ENCODE peak calls at places on chromosomes 11 and 22, in four cellular contexts. C is PC-3, L is HT1080, O is HFFc6. Q is an unnamed sample.
A peak's percentile ranks its signal among the peaks of the same experiment; 100 is the strongest.

GRCh38 chr11:120298461-120298860 is 26.6 kb upstream of the TLCD5 start:
- DNase-seq in O (no peak), C (no peak), L (no peak), Q (no peak)

GRCh38 chr11:14203392-14203791 is 155.6 kb downstream of the RRAS2 start:
- DNase-seq in L (no peak), C (no peak), O (no peak), Q (no peak)

GRCh38 chr11:117822031-117822521 is 2.5 kb downstream of the FXYD2 start:
- DNase-seq in L (no peak), C (peak; percentile 36), O (no peak), Q (peak; percentile 75)

GRCh38 chr11:6563121-6563619 is 40.2 kb downstream of the RRP8 start:
- DNase-seq in L (no peak), C (peak; percentile 9), O (no peak), Q (no peak)

GRCh38 chr22:43017525-43018290 is 2.8 kb upstream of the PACSIN2 start:
- DNase-seq in C (no peak), L (peak; percentile 32), O (no peak), Q (no peak)

GRCh38 chr11:35477871-35478270 is 47.5 kb downstream of the PAMR1 start:
- DNase-seq in C (no peak), O (no peak), L (no peak), Q (no peak)

GRCh38 chr11:36300651-36301050 is 4.6 kb downstream of the PRR5L start:
- DNase-seq in C (peak; percentile 59), O (no peak), L (no peak), Q (no peak)

GRCh38 chr11:109422755-109423113 is 744 bp downstream of the C11orf87 start:
- DNase-seq in C (no peak), L (no peak), O (no peak), Q (no peak)

GRCh38 chr11:17015639-17016125 is 1.5 kb upstream of the PLEKHA7 start:
- DNase-seq in C (no peak), L (no peak), O (no peak), Q (no peak)

GRCh38 chr11:5476184-5476819 is 12.2 kb upstream of the OR52D1 start:
- DNase-seq in L (no peak), C (peak; percentile 63), O (peak; percentile 30), Q (peak; percentile 58)

GRCh38 chr11:126140932-126141291 is 70.5 kb downstream of the RPUSD4 start:
- DNase-seq in O (peak; percentile 26), L (no peak), C (peak; percentile 58), Q (no peak)

GRCh38 chr11:13316528-13316961 is 39.0 kb downstream of the BMAL1 start:
- DNase-seq in C (peak; percentile 62), L (peak; percentile 73), O (peak; percentile 60), Q (no peak)

GRCh38 chr22:44702479-44703219 is 645 bp downstream of the PRR5 start:
- DNase-seq in L (no peak), C (peak; percentile 15), O (no peak), Q (no peak)

GRCh38 chr11:72812968-72813739 is 1.1 kb upstream of the ATG16L2 start:
- DNase-seq in O (peak; percentile 81), L (peak; percentile 81), C (peak; percentile 85), Q (peak; percentile 82)

GRCh38 chr11:75667268-75667830 is 1.5 kb downstream of the MAP6 start:
- DNase-seq in O (no peak), L (no peak), C (peak; percentile 41), Q (peak; percentile 26)

GRCh38 chr22:26079009-26079408 is 90.3 kb upstream of the SEZ6L start:
- DNase-seq in C (no peak), L (no peak), O (no peak), Q (no peak)

GRCh38 chr22:44972363-44973083 is 37.3 kb downstream of the PHF21B start:
- DNase-seq in O (no peak), C (no peak), L (peak; percentile 13), Q (peak; percentile 23)

GRCh38 chr22:39248254-39248653 is 3.5 kb upstream of the PDGFB start:
- DNase-seq in C (no peak), L (no peak), O (no peak), Q (no peak)

GRCh38 chr22:44625981-44626687 is 75.9 kb upstream of the PRR5 start:
- DNase-seq in O (peak; percentile 39), C (peak; percentile 70), L (peak; percentile 37), Q (peak; percentile 88)

GRCh38 chr11:123300874-123301695 is 106.0 kb upstream of the CLMP start:
- DNase-seq in O (peak; percentile 53), L (peak; percentile 25), C (peak; percentile 31), Q (no peak)

GRCh38 chr11:69746140-69746539 is 29.0 kb downstream of the FGF4 start:
- DNase-seq in L (no peak), C (no peak), O (no peak), Q (no peak)

GRCh38 chr11:121535122-121535796 is 82.5 kb upstream of the SORL1-AS1 start:
- DNase-seq in O (no peak), C (peak; percentile 55), L (peak; percentile 55), Q (no peak)

GRCh38 chr11:19905280-19905853 is 192.7 kb downstream of the NAV2 start:
- DNase-seq in L (peak; percentile 36), O (peak; percentile 65), C (peak; percentile 48), Q (no peak)

GRCh38 chr11:11567862-11568650 is 53.7 kb downstream of the GALNT18 start:
- DNase-seq in L (peak; percentile 59), C (peak; percentile 59), O (peak; percentile 9), Q (no peak)

GRCh38 chr11:76935030-76935429 is 74.3 kb downstream of the ACER3 start:
- DNase-seq in C (no peak), L (no peak), O (no peak), Q (no peak)

GRCh38 chr22:21736084-21736642 is 569 bp upstream of the YPEL1 start:
- DNase-seq in O (no peak), C (no peak), L (no peak), Q (no peak)

GRCh38 chr11:132373405-132374141 is 1003.2 kb downstream of the NTM start:
- DNase-seq in L (no peak), C (no peak), O (no peak), Q (no peak)

GRCh38 chr11:65422633-65423515 is at the start of gene NEAT1:
- DNase-seq in C (peak; percentile 93), L (peak; percentile 89), O (peak; percentile 98), Q (peak; percentile 97)

GRCh38 chr11:122439911-122440782 is 215.4 kb upstream of the UBASH3B start:
- DNase-seq in C (no peak), O (no peak), L (no peak), Q (no peak)

GRCh38 chr22:48554893-48555552 is 1272.7 kb downstream of the BRD1 start:
- DNase-seq in L (no peak), C (peak; percentile 1), O (no peak), Q (no peak)

GRCh38 chr11:57834852-57835251 is 73.2 kb downstream of the CTNND1 start:
- DNase-seq in L (no peak), C (no peak), O (no peak), Q (no peak)

GRCh38 chr22:43133401-43133800 is 9.8 kb downstream of the MCAT start:
- DNase-seq in L (no peak), O (no peak), C (no peak), Q (no peak)

GRCh38 chr11:111010391-111011354 is 234.9 kb upstream of the POU2AF2 start:
- DNase-seq in O (no peak), C (no peak), L (no peak), Q (no peak)

GRCh38 chr11:46387919-46388618 is 3.5 kb downstream of the CHRM4 start:
- DNase-seq in L (no peak), O (no peak), C (no peak), Q (peak; percentile 49)

Q was measured in activated CD8-positive, alpha-beta T cell treated with anti-CD3 and anti-CD28 coated beads, Interleukin-2, amount 10 ng/mL, durations not matched to agents 7 days and 5 days.